ENCODE peak calls at places on chromosomes 4 and X, in seven cellular contexts. O is trophoblast cell, Q is neuronal stem cell, J is mesendoderm, I is IMR-90, Z is H1, S is mesenchymal stem cell. F is an unnamed sample.

GRCh38 chr4:16034010-16034829 is 49.6 kb downstream of the PROM1 start:
- DNase-seq in Q (no peak), J (no peak), I (peak; percentile 47), S (peak; percentile 74), Z (no peak), O (no peak), F (no peak)

GRCh38 chr4:1415681-1415981 is 9.4 kb upstream of the NKX1-1 start:
- DNase-seq in I (no peak), J (no peak), Z (no peak), Q (no peak), S (no peak), O (no peak), F (no peak)

GRCh38 chrX:74422576-74423288 is 1.4 kb downstream of the SLC16A2 start:
- DNase-seq in O (no peak), S (peak; percentile 73), Z (peak; percentile 70), Q (peak; percentile 42), I (peak; percentile 66), J (peak; percentile 88), F (peak; percentile 65)

GRCh38 chr4:11765849-11766453 is 337.3 kb upstream of the HS3ST1 start:
- DNase-seq in O (peak; percentile 5), J (peak; percentile 71), Q (peak; percentile 33), Z (no peak), S (peak; percentile 44), I (peak; percentile 37), F (peak; percentile 32)

GRCh38 chr4:159410076-159410777 is 307.3 kb downstream of the RAPGEF2 start:
- DNase-seq in O (no peak), J (no peak), Z (no peak), Q (no peak), S (peak; percentile 14), I (peak; percentile 63), F (no peak)

GRCh38 chr4:88054909-88055308 is 47.5 kb downstream of the PKD2 start:
- DNase-seq in O (peak; percentile 60), Z (no peak), J (peak; percentile 79), I (peak; percentile 72), Q (peak; percentile 24), S (peak; percentile 69), F (peak; percentile 60)

GRCh38 chr4:85744950-85745349 is 270.0 kb downstream of the ARHGAP24 start:
- DNase-seq in S (peak; percentile 88), O (no peak), I (no peak), Q (no peak), J (no peak), Z (no peak), F (no peak)

GRCh38 chr4:71107732-71108131 is 114.3 kb downstream of the DCK start:
- DNase-seq in S (no peak), I (no peak), Z (no peak), J (no peak), O (no peak), Q (no peak), F (no peak)

GRCh38 chr4:42716996-42717395 is 60.1 kb upstream of the ATP8A1 start:
- DNase-seq in J (no peak), Q (no peak), S (no peak), O (no peak), I (no peak), Z (no peak), F (no peak)

GRCh38 chr4:101211146-101211553 is 136.2 kb downstream of the PPP3CA start:
- DNase-seq in J (peak; percentile 43), I (peak; percentile 58), O (no peak), Q (no peak), S (peak; percentile 43), Z (no peak), F (no peak)

GRCh38 chrX:51891821-51892551 is 1.4 kb upstream of the MAGED1 start:
- DNase-seq in I (peak; percentile 69), J (peak; percentile 41), Q (no peak), S (peak; percentile 39), Z (no peak), O (peak; percentile 61), F (no peak)

DNA sequence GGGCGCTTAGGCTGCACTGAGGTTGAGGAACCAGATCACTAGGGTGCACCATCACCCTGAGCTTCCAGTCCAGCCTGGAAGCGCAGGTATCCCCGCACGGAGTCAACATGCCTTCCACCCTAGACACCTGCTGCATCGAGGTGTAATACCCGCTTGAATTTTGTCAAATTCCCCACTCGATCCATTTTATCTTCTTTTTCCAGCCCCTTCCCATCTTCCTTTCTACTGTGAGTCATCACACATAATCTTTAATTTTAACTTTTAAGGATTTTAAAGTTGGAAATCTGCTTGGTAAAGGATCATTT is 824 bp downstream of the PLK4 start:
- DNase-seq in J (no peak), S (no peak), O (no peak), I (no peak), Z (no peak), Q (no peak), F (no peak)
- H3K23ac ChIP-seq in J (no peak overlapping the region), S (no peak overlapping the region), O (no peak overlapping the region), I (no peak overlapping the region), Z (no peak overlapping the region), Q (no peak overlapping the region), F (no peak overlapping the region)

GRCh38 chr4:174763454-174764104 is 65.5 kb downstream of the GLRA3 start:
- DNase-seq in I (no peak), S (no peak), J (no peak), Z (no peak), Q (no peak), O (peak; percentile 15), F (no peak)

GRCh38 chr4:174764105-174764729 is 64.8 kb downstream of the GLRA3 start:
- DNase-seq in Q (peak; percentile 18), Z (no peak), S (peak; percentile 56), I (peak; percentile 40), O (no peak), J (peak; percentile 60), F (no peak)
- H3K4me2 ChIP-seq in Q (no peak overlapping the region), Z (no peak overlapping the region), S (no peak overlapping the region), I (no peak overlapping the region), O (no peak overlapping the region), J (no peak overlapping the region), F (no peak overlapping the region)

GRCh38 chr4:10104991-10105276 is 11.7 kb downstream of the WDR1 start:
- DNase-seq in Q (no peak), O (no peak), Z (no peak), I (no peak), J (no peak), S (no peak), F (no peak)
- H3K23ac ChIP-seq in Q (no peak overlapping the region), O (no peak overlapping the region), Z (no peak overlapping the region), I (peak overlapping the region; percentile 91), J (peak overlapping the region; percentile 6), S (no peak overlapping the region), F (no peak overlapping the region)

GRCh38 chr4:145920205-145920604 is 18.4 kb downstream of the ZNF827 start:
- DNase-seq in Z (no peak), S (peak; percentile 57), I (peak; percentile 93), Q (no peak), J (no peak), O (no peak), F (no peak)
- H3K4me2 ChIP-seq in Z (no peak overlapping the region), S (no peak overlapping the region), I (peak overlapping the region; percentile 79), Q (no peak overlapping the region), J (no peak overlapping the region), O (no peak overlapping the region), F (no peak overlapping the region)

GRCh38 chr4:149292422-149293055 is 523.1 kb downstream of the IQCM start:
- DNase-seq in S (no peak), Q (no peak), Z (no peak), J (no peak), O (no peak), I (no peak), F (no peak)
- H3K23ac ChIP-seq in S (no peak overlapping the region), Q (no peak overlapping the region), Z (no peak overlapping the region), J (no peak overlapping the region), O (no peak overlapping the region), I (no peak overlapping the region), F (no peak overlapping the region)

DNA sequence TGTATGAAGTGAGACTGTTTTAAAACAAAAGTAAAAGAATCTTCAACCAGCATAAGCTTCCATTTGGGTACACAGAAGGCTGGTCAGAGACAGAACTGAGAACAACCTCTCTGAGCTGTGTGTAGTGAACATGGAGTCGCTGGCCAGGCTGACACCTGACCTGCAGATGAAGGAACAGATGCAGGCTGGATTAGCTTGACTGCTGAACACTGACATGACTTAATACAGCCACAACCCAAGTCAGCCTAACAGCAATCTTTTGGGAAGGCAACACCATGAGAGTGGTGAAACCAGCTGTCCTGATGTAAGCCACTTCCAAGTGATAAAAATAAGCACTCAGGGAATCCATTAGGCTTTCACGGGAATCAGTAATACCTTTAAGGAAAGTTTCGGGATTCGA is 10.1 kb downstream of the SCARB2 start:
- DNase-seq in S (no peak), J (no peak), O (no peak), I (no peak), Z (no peak), Q (no peak), F (no peak)
- H3K4me2 ChIP-seq in S (no peak overlapping the region), J (no peak overlapping the region), O (no peak overlapping the region), I (no peak overlapping the region), Z (no peak overlapping the region), Q (no peak overlapping the region), F (no peak overlapping the region)

GRCh38 chr4:45155081-45155777 is 428.9 kb upstream of the GNPDA2 start:
- DNase-seq in S (peak; percentile 50), Z (no peak), I (no peak), J (peak; percentile 18), O (no peak), Q (no peak), F (no peak)
- H3K23ac ChIP-seq in S (no peak overlapping the region), Z (no peak overlapping the region), I (no peak overlapping the region), J (no peak overlapping the region), O (no peak overlapping the region), Q (no peak overlapping the region), F (no peak overlapping the region)

GRCh38 chrX:154732421-154733071 is 18.3 kb downstream of the GAB3 start:
- DNase-seq in I (peak; percentile 74), Z (no peak), O (peak; percentile 43), Q (no peak), S (peak; percentile 81), J (peak; percentile 18), F (no peak)
- H3K4me2 ChIP-seq in I (peak overlapping the region; percentile 50), Z (no peak overlapping the region), O (no peak overlapping the region), Q (no peak overlapping the region), S (no peak overlapping the region), J (no peak overlapping the region), F (no peak overlapping the region)

F was measured in H9.